ENCODE peak calls at places on chromosome 3, in six cellular contexts. One of them, this sample, is unnamed.

GRCh38 chr3:123789760-123790159 is 94.4 kb downstream of the MYLK start:
- DNase-seq in H1: no peak
- DNase-seq in GM12878: no peak
- DNase-seq in SK-N-SH: no peak
- DNase-seq in K562: no peak
- DNase-seq in HepG2: no peak
- DNase-seq in this sample: no peak

GRCh38 chr3:116517308-116517707 is 72.0 kb upstream of the LSAMP start:
- DNase-seq in HepG2: no peak
- DNase-seq in GM12878: no peak
- DNase-seq in K562: no peak
- DNase-seq in H1: no peak
- DNase-seq in SK-N-SH: no peak
- DNase-seq in this sample: no peak

GRCh38 chr3:141076821-141077571 is 25.8 kb downstream of the SPSB4 start:
- DNase-seq in GM12878: no peak
- DNase-seq in SK-N-SH: no peak
- DNase-seq in HepG2: no peak
- DNase-seq in H1: no peak
- DNase-seq in K562: no peak
- DNase-seq in this sample: no peak

GRCh38 chr3:187738400-187739124 is 6.7 kb downstream of the BCL6 start:
- DNase-seq in K562: peak
- DNase-seq in SK-N-SH: peak
- DNase-seq in H1: peak
- DNase-seq in HepG2: peak
- DNase-seq in GM12878: no peak
- DNase-seq in this sample: peak

GRCh38 chr3:70256566-70256965 is 55.9 kb downstream of the MDFIC2 start:
- DNase-seq in SK-N-SH: no peak
- DNase-seq in GM12878: no peak
- DNase-seq in HepG2: no peak
- DNase-seq in H1: no peak
- DNase-seq in K562: no peak
- DNase-seq in this sample: no peak

GRCh38 chr3:186461141-186461540 is 83.0 kb downstream of the CRYGS start:
- DNase-seq in GM12878: no peak
- DNase-seq in K562: peak
- DNase-seq in H1: no peak
- DNase-seq in SK-N-SH: no peak
- DNase-seq in HepG2: no peak
- DNase-seq in this sample: no peak

GRCh38 chr3:115581347-115582135 is 41.8 kb upstream of the GAP43 start:
- DNase-seq in SK-N-SH: no peak
- DNase-seq in HepG2: no peak
- DNase-seq in K562: no peak
- DNase-seq in H1: no peak
- DNase-seq in GM12878: no peak
- DNase-seq in this sample: no peak

GRCh38 chr3:188584958-188585689 is 431.2 kb downstream of the LPP start:
- DNase-seq in K562: no peak
- DNase-seq in GM12878: no peak
- DNase-seq in HepG2: no peak
- DNase-seq in H1: no peak
- DNase-seq in SK-N-SH: no peak
- DNase-seq in this sample: peak

GRCh38 chr3:81863714-81864113 is 102.3 kb upstream of the GBE1 start:
- DNase-seq in H1: no peak
- DNase-seq in HepG2: no peak
- DNase-seq in SK-N-SH: no peak
- DNase-seq in GM12878: no peak
- DNase-seq in K562: no peak
- DNase-seq in this sample: no peak

GRCh38 chr3:16377196-16377595 is 112.2 kb downstream of the OXNAD1 start:
- DNase-seq in SK-N-SH: no peak
- DNase-seq in GM12878: peak
- DNase-seq in K562: no peak
- DNase-seq in HepG2: no peak
- DNase-seq in H1: no peak
- DNase-seq in this sample: no peak

GRCh38 chr3:89000886-89001285 is 106.5 kb upstream of the EPHA3 start:
- DNase-seq in SK-N-SH: no peak
- DNase-seq in K562: no peak
- DNase-seq in HepG2: no peak
- DNase-seq in H1: no peak
- DNase-seq in GM12878: no peak
- DNase-seq in this sample: no peak

GRCh38 chr3:195256639-195257453 is 14.1 kb downstream of the XXYLT1 start:
- DNase-seq in HepG2: no peak
- DNase-seq in K562: no peak
- DNase-seq in GM12878: no peak
- DNase-seq in H1: peak
- DNase-seq in SK-N-SH: no peak
- DNase-seq in this sample: no peak

GRCh38 chr3:31878231-31878838 is 102.7 kb downstream of the OSBPL10 start:
- DNase-seq in GM12878: no peak
- DNase-seq in SK-N-SH: no peak
- DNase-seq in K562: no peak
- DNase-seq in H1: no peak
- DNase-seq in HepG2: no peak
- DNase-seq in this sample: no peak

GRCh38 chr3:119937229-119937628 is 155.3 kb downstream of the NR1I2 start:
- DNase-seq in SK-N-SH: no peak
- DNase-seq in GM12878: peak
- DNase-seq in H1: no peak
- DNase-seq in HepG2: no peak
- DNase-seq in K562: peak
- DNase-seq in this sample: no peak

GRCh38 chr3:182216311-182216970 is 504.7 kb downstream of the SOX2 start:
- DNase-seq in SK-N-SH: peak
- DNase-seq in HepG2: no peak
- DNase-seq in H1: no peak
- DNase-seq in GM12878: no peak
- DNase-seq in K562: no peak
- DNase-seq in this sample: no peak

GRCh38 chr3:159882784-159883779 is 105.6 kb upstream of the IL12A start:
- DNase-seq in K562: no peak
- DNase-seq in HepG2: no peak
- DNase-seq in GM12878: no peak
- DNase-seq in H1: no peak
- DNase-seq in SK-N-SH: peak
- DNase-seq in this sample: no peak

GRCh38 chr3:178520436-178520835 is 15.8 kb upstream of the KCNMB2 start:
- DNase-seq in GM12878: no peak
- DNase-seq in SK-N-SH: no peak
- DNase-seq in HepG2: no peak
- DNase-seq in H1: no peak
- DNase-seq in K562: no peak
- DNase-seq in this sample: no peak

GRCh38 chr3:136690611-136691010 is 61.6 kb downstream of the STAG1 start:
- DNase-seq in GM12878: no peak
- DNase-seq in H1: no peak
- DNase-seq in HepG2: no peak
- DNase-seq in SK-N-SH: no peak
- DNase-seq in K562: peak
- DNase-seq in this sample: peak

GRCh38 chr3:64351713-64352595 is 126.7 kb upstream of the PRICKLE2 start:
- DNase-seq in SK-N-SH: no peak
- DNase-seq in H1: no peak
- DNase-seq in HepG2: no peak
- DNase-seq in GM12878: no peak
- DNase-seq in K562: no peak
- DNase-seq in this sample: no peak

DNA sequence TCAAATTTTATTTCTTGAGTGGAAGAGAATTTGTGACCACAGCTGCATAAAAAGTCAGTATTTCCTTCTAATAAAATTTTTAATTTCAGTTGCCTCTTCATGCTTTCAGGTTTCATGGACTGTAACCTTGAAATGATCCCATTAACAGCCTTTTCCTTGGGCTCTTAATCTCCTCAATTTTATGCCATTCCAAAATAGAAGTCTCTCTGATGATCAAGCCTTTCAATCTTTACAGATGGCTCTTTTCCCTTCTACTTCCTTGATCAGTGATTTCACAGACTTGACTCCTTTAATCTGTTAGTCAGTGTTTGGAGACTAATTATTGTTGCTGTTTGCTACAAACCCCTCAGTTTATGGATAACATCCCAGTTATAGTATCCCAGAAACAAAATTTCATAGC is 11.9 kb downstream of the TSC22D2 start:
- DNase-seq in SK-N-SH: no peak
- DNase-seq in GM12878: no peak
- DNase-seq in K562: no peak
- DNase-seq in HepG2: no peak
- DNase-seq in H1: no peak
- DNase-seq in this sample: no peak
- H3K4me3 ChIP-seq in SK-N-SH: no peak
- H3K4me3 ChIP-seq in GM12878: no peak
- H3K4me3 ChIP-seq in K562: no peak
- H3K4me3 ChIP-seq in HepG2: no peak
- H3K4me3 ChIP-seq in H1: no peak
- H3K4me3 ChIP-seq in this sample: no peak

GRCh38 chr3:43691120-43692002 is 623 bp downstream of the ABHD5 start:
- DNase-seq in K562: peak
- DNase-seq in HepG2: peak
- DNase-seq in GM12878: no peak
- DNase-seq in SK-N-SH: peak
- DNase-seq in H1: peak
- DNase-seq in this sample: peak
- TF ChIP-seq GABPA in K562: peak
- TF ChIP-seq GABPA in HepG2: peak
- TF ChIP-seq GABPA in GM12878: no peak
- TF ChIP-seq GABPA in SK-N-SH: peak
- TF ChIP-seq GABPA in H1: no peak
- TF ChIP-seq GABPA in this sample: no peak

GRCh38 chr3:52895416-52895815 is 1.9 kb downstream of the STIMATE start:
- DNase-seq in GM12878: no peak
- DNase-seq in H1: no peak
- DNase-seq in HepG2: no peak
- DNase-seq in K562: no peak
- DNase-seq in SK-N-SH: no peak
- DNase-seq in this sample: no peak
- H3K4me3 ChIP-seq in GM12878: peak
- H3K4me3 ChIP-seq in H1: no peak
- H3K4me3 ChIP-seq in HepG2: no peak
- H3K4me3 ChIP-seq in K562: no peak
- H3K4me3 ChIP-seq in SK-N-SH: no peak
- H3K4me3 ChIP-seq in this sample: no peak

GRCh38 chr3:48419149-48419548 is 10.7 kb downstream of the PLXNB1 start:
- DNase-seq in SK-N-SH: no peak
- DNase-seq in GM12878: no peak
- DNase-seq in H1: no peak
- DNase-seq in HepG2: no peak
- DNase-seq in K562: no peak
- DNase-seq in this sample: no peak
- TF ChIP-seq GABPA in SK-N-SH: no peak
- TF ChIP-seq GABPA in GM12878: no peak
- TF ChIP-seq GABPA in H1: no peak
- TF ChIP-seq GABPA in HepG2: no peak
- TF ChIP-seq GABPA in K562: no peak
- TF ChIP-seq GABPA in this sample: no peak

DNA sequence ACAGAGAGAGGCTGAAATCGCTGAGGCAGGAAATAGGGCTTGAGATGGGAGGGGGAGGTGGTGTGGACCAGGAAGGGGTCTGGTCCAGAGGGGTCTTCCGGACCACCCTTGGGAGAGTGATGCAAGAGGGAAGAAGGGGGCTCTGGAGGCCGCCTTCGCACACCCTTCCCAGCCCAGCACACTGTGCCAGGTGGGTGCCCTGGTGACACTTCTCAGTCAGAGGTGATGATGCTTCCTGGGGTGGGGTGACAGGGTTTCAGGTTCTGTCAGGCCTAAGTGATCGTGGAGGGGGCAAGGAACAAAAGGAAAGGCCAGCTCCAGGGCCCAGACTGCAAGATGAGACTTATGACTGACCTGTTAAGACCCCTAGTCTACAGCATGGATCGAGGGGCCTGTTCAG is 12.7 kb downstream of the SEMA3G start:
- DNase-seq in SK-N-SH: no peak
- DNase-seq in H1: no peak
- DNase-seq in HepG2: no peak
- DNase-seq in GM12878: no peak
- DNase-seq in K562: no peak
- DNase-seq in this sample: no peak
- H3K4me3 ChIP-seq in SK-N-SH: no peak
- H3K4me3 ChIP-seq in H1: no peak
- H3K4me3 ChIP-seq in HepG2: no peak
- H3K4me3 ChIP-seq in GM12878: no peak
- H3K4me3 ChIP-seq in K562: no peak
- H3K4me3 ChIP-seq in this sample: no peak

DNA sequence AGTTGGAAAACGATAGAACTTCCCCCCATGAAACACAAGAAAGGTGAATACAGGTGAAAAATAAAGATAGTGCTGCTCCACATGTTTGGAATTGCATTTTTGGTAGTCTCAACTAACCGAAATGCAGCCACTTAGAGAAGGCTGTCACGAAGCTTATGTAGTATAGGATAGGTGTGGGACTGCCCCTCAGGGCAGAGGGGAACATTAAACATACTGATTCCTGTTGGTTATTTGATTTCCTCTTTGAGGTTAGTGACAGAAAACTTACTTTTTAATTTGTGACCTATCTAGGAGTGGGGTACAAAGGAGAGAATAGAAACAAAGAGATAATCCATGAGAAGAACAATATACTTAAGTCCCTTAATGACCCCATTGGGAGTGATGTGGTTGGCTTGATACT is 85.8 kb upstream of the SATB1 start:
- DNase-seq in SK-N-SH: no peak
- DNase-seq in H1: no peak
- DNase-seq in GM12878: no peak
- DNase-seq in K562: no peak
- DNase-seq in HepG2: no peak
- DNase-seq in this sample: no peak
- TF ChIP-seq GABPA in SK-N-SH: no peak
- TF ChIP-seq GABPA in H1: no peak
- TF ChIP-seq GABPA in GM12878: no peak
- TF ChIP-seq GABPA in K562: no peak
- TF ChIP-seq GABPA in HepG2: no peak
- TF ChIP-seq GABPA in this sample: no peak

GRCh38 chr3:172038823-172039222 is 555 bp upstream of the FNDC3B start:
- DNase-seq in H1: no peak
- DNase-seq in SK-N-SH: no peak
- DNase-seq in GM12878: no peak
- DNase-seq in K562: no peak
- DNase-seq in HepG2: no peak
- DNase-seq in this sample: no peak
- H3K4me3 ChIP-seq in H1: peak
- H3K4me3 ChIP-seq in SK-N-SH: peak
- H3K4me3 ChIP-seq in GM12878: peak
- H3K4me3 ChIP-seq in K562: peak
- H3K4me3 ChIP-seq in HepG2: peak
- H3K4me3 ChIP-seq in this sample: peak

DNA sequence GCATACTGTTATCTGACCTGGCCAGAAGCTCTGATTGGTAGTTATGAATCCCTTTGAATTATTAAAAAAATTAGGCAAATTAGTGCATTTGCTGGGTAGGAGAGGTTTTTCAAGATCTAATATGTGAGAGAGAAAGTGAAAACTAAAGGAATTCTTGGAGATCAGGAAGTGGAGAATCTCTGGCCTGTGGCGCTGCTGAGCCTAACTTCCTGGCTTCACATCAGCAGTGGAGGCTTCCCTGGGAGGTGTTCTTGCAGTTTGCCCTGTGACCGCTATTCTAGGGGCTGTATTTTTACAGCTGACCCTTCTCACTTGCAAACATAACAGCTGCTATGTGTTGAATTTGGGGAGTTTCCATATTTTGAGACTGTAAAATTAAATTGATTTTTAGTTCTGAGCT is 166.4 kb downstream of the ATG7 start:
- DNase-seq in H1: no peak
- DNase-seq in GM12878: no peak
- DNase-seq in SK-N-SH: no peak
- DNase-seq in HepG2: no peak
- DNase-seq in K562: no peak
- DNase-seq in this sample: no peak
- TF ChIP-seq GABPA in H1: no peak
- TF ChIP-seq GABPA in GM12878: no peak
- TF ChIP-seq GABPA in SK-N-SH: no peak
- TF ChIP-seq GABPA in HepG2: no peak
- TF ChIP-seq GABPA in K562: no peak
- TF ChIP-seq GABPA in this sample: no peak

This sample was measured in HL-60.